ENCODE peak calls at places on chromosomes 16 and 17, in eight cellular contexts. M is AG04450; E is amniotic epithelial cell; R is body of pancreas; H is brain microvascular endothelial cell; B is KBM-7; N is stimulated activated naive CD8-positive, alpha-beta T cell treated with anti-CD3 and anti-CD28 coated beads, Interleukin-15, amount 100 ng/mL, for 72 hours; Z is SJSA1. D is an unnamed sample.

GRCh38 chr17:20086416-20087074 is 77.4 kb downstream of the SPECC1 start:
- DNase-seq in E (no peak), N (no peak), Z (no peak), B (no peak), M (no peak), R (no peak), H (no peak), D (no peak)

GRCh38 chr17:81153340-81153803 is 11.9 kb upstream of the PVALEF start:
- DNase-seq in M (no peak), N (no peak), R (no peak), B (no peak), E (peak; percentile 5), H (peak; percentile 77), Z (peak; percentile 87), D (no peak)

GRCh38 chr17:11506635-11507034 is 91.6 kb upstream of the DNAH9 start:
- DNase-seq in Z (no peak), H (peak; percentile 1), B (peak; percentile 45), N (no peak), E (no peak), R (peak; percentile 49), M (no peak), D (no peak)

GRCh38 chr17:74919440-74920305 is 3.4 kb downstream of the USH1G start:
- DNase-seq in Z (no peak), M (no peak), N (no peak), R (peak; percentile 39), E (no peak), B (no peak), H (no peak), D (peak; percentile 36)

GRCh38 chr16:28168991-28169554 is 42.7 kb downstream of the XPO6 start:
- DNase-seq in H (no peak), B (no peak), E (no peak), R (no peak), N (no peak), M (no peak), Z (no peak), D (no peak)

GRCh38 chr17:46152423-46152822 is 40.8 kb downstream of the KANSL1 start:
- DNase-seq in M (no peak), Z (no peak), N (no peak), H (no peak), E (no peak), R (no peak), B (no peak), D (no peak)

GRCh38 chr16:88686439-88687253 is at the start of gene SNAI3:
- DNase-seq in R (peak; percentile 94), Z (no peak), B (peak; percentile 80), N (peak; percentile 79), H (no peak), E (peak; percentile 35), M (no peak), D (peak; percentile 43)

GRCh38 chr16:1993731-1994131 is 4.0 kb downstream of the SYNGR3 start:
- DNase-seq in M (no peak), E (peak; percentile 23), B (no peak), R (no peak), N (no peak), H (no peak), Z (no peak), D (peak; percentile 46)

GRCh38 chr17:2713881-2714280 is 2.3 kb upstream of the CLUH start:
- DNase-seq in E (no peak), Z (no peak), N (no peak), H (no peak), B (no peak), M (no peak), R (no peak), D (no peak)

GRCh38 chr17:73427198-73427597 is 115.4 kb upstream of the CDC42EP4 start:
- DNase-seq in Z (no peak), E (no peak), R (no peak), B (no peak), N (no peak), M (no peak), H (no peak), D (no peak)

GRCh38 chr16:57184890-57185445 is 871 bp downstream of the PSME3IP1 start:
- DNase-seq in N (peak; percentile 1), E (no peak), B (no peak), R (no peak), Z (no peak), H (no peak), M (no peak), D (no peak)

GRCh38 chr16:71473891-71474290 is 11.8 kb upstream of the ZNF23 start:
- DNase-seq in E (no peak), Z (peak; percentile 51), R (no peak), H (no peak), B (no peak), N (no peak), M (no peak), D (peak; percentile 23)

GRCh38 chr17:72334205-72334604 is 213.4 kb downstream of the SOX9 start:
- DNase-seq in E (peak; percentile 69), B (no peak), H (peak; percentile 70), R (no peak), M (peak; percentile 60), Z (no peak), N (no peak), D (peak; percentile 84)

GRCh38 chr17:8289103-8289397 is 580 bp downstream of the RANGRF start:
- DNase-seq in M (no peak), N (no peak), H (peak; percentile 44), R (peak; percentile 69), Z (peak; percentile 69), E (no peak), B (no peak), D (no peak)

GRCh38 chr17:20051624-20052023 is 42.5 kb downstream of the SPECC1 start:
- DNase-seq in B (no peak), R (no peak), M (no peak), E (no peak), N (no peak), H (no peak), Z (no peak), D (no peak)

GRCh38 chr17:32497431-32498205 is 10.8 kb downstream of the CDK5R1 start:
- DNase-seq in H (no peak), M (no peak), N (no peak), B (no peak), Z (peak; percentile 60), R (no peak), E (no peak), D (peak; percentile 48)

GRCh38 chr16:89183975-89184684 is 12.6 kb downstream of the CDH15 start:
- DNase-seq in M (no peak), R (no peak), N (no peak), B (no peak), Z (no peak), H (no peak), E (no peak), D (no peak)

GRCh38 chr17:82932146-82933005 is 92.6 kb upstream of the ZNF750 start:
- DNase-seq in H (peak; percentile 67), E (peak; percentile 12), N (no peak), R (no peak), B (no peak), M (peak; percentile 20), Z (no peak), D (peak; percentile 90)

GRCh38 chr17:34715504-34715903 is 136.1 kb downstream of the TMEM132E start:
- DNase-seq in R (no peak), Z (no peak), M (no peak), E (no peak), H (no peak), B (no peak), N (no peak), D (no peak)

GRCh38 chr17:1561420-1562177 is 993 bp downstream of the PITPNA start:
- DNase-seq in R (peak; percentile 34), B (no peak), E (no peak), Z (no peak), N (peak; percentile 52), H (no peak), M (no peak), D (peak; percentile 24)

GRCh38 chr16:30927789-30928378 is 4.5 kb downstream of the FBXL19 start:
- DNase-seq in N (peak; percentile 22), E (peak; percentile 37), R (peak; percentile 61), B (peak; percentile 49), Z (no peak), M (no peak), H (no peak), D (peak; percentile 36)

GRCh38 chr17:65750678-65751077 is 189.2 kb upstream of the AXIN2 start:
- DNase-seq in E (peak; percentile 97), Z (peak; percentile 93), H (peak; percentile 75), B (peak; percentile 13), N (peak; percentile 20), M (peak; percentile 75), R (peak; percentile 89), D (peak; percentile 92)

GRCh38 chr17:58755577-58756245 is at the start of gene PPM1E:
- DNase-seq in N (peak; percentile 56), E (peak; percentile 33), H (peak; percentile 38), M (no peak), R (peak; percentile 68), Z (peak; percentile 53), B (peak; percentile 82), D (no peak)

D was measured in HCEC 1CT.